ENCODE peak calls at places on chromosome 12, in six cellular contexts. A is fibroblast of mammary gland; G is left colon; Y is activated T-cell treated with anti-CD3 and anti-CD28 coated beads, Interleukin-2, amount 50 U/mL, for 72 hours; C is bronchial epithelial cell; W is stimulated activated CD4-positive, alpha-beta T cell treated with anti-CD3 and anti-CD28 coated beads, Interleukin-15, amount 100 ng/mL, for 48 hours. H is an unnamed sample.

GRCh38 chr12:98053202-98053601 is 462.2 kb upstream of the TMPO start:
- DNase-seq in A (no peak), W (no peak), C (no peak), G (no peak), Y (no peak), H (no peak)

GRCh38 chr12:42735869-42736361 is 146.4 kb upstream of the PRICKLE1 start:
- DNase-seq in A (no peak), Y (no peak), G (no peak), C (peak), W (no peak), H (no peak)

GRCh38 chr12:34625116-34625515 is 602.8 kb downstream of the ALG10 start:
- DNase-seq in C (peak), W (no peak), G (no peak), A (peak), Y (no peak), H (no peak)

GRCh38 chr12:52280796-52281560 is 6.5 kb downstream of the KRT86 start:
- DNase-seq in A (peak), G (no peak), Y (no peak), C (peak), W (no peak), H (no peak)

GRCh38 chr12:5733136-5733755 is 211.8 kb downstream of the ANO2 start:
- DNase-seq in Y (no peak), W (no peak), C (peak), G (no peak), A (no peak), H (no peak)

GRCh38 chr12:30507576-30507975 is 188.1 kb downstream of the IPO8 start:
- DNase-seq in Y (no peak), C (no peak), W (no peak), G (no peak), A (no peak), H (no peak)

GRCh38 chr12:95204141-95204866 is 13.0 kb downstream of the FGD6 start:
- DNase-seq in G (peak), C (peak), W (no peak), A (peak), Y (no peak), H (no peak)

GRCh38 chr12:6376965-6377666 is 1.8 kb upstream of the SCNN1A start:
- DNase-seq in C (no peak), A (no peak), W (no peak), Y (no peak), G (no peak), H (peak)

GRCh38 chr12:45989277-45989856 is 1.0 kb downstream of the SCAF11 start:
- DNase-seq in W (no peak), G (no peak), Y (peak), C (peak), A (peak), H (no peak)

GRCh38 chr12:92466391-92467305 is 236.1 kb upstream of the PLEKHG7 start:
- DNase-seq in W (no peak), C (no peak), Y (no peak), G (peak), A (no peak), H (no peak)

GRCh38 chr12:59185291-59185690 is 265.0 kb upstream of the LRIG3 start:
- DNase-seq in W (no peak), G (no peak), C (no peak), A (no peak), Y (no peak), H (no peak)

GRCh38 chr12:49034287-49034622 is 15.7 kb upstream of the PRKAG1 start:
- DNase-seq in Y (no peak), W (no peak), G (no peak), C (no peak), A (no peak), H (no peak)

GRCh38 chr12:79174656-79175055 is 310.1 kb downstream of the SYT1 start:
- DNase-seq in A (peak), W (no peak), Y (no peak), C (peak), G (no peak), H (no peak)

GRCh38 chr12:3247596-3248270 is 170.6 kb downstream of the TSPAN9 start:
- DNase-seq in C (no peak), G (no peak), Y (no peak), A (no peak), W (no peak), H (no peak)

GRCh38 chr12:43807361-43807760 is 1.2 kb upstream of the TWF1 start:
- DNase-seq in Y (no peak), G (no peak), W (no peak), A (no peak), C (peak), H (no peak)

GRCh38 chr12:6370994-6371754 is 4.2 kb downstream of the SCNN1A start:
- DNase-seq in Y (no peak), G (peak), C (peak), W (no peak), A (peak), H (no peak)

GRCh38 chr12:40172879-40173278 is 51.9 kb upstream of the LRRK2 start:
- DNase-seq in W (no peak), A (no peak), G (no peak), C (no peak), Y (no peak), H (no peak)

GRCh38 chr12:108526482-108527234 is 11.6 kb downstream of the FICD start:
- DNase-seq in A (peak), Y (no peak), G (no peak), C (no peak), W (no peak), H (peak)

GRCh38 chr12:121111684-121112083 is 21.0 kb upstream of the P2RX7 start:
- DNase-seq in A (no peak), W (no peak), G (no peak), C (no peak), Y (no peak), H (no peak)

GRCh38 chr12:40762072-40762471 is 69.8 kb downstream of the CNTN1 start:
- DNase-seq in C (no peak), A (no peak), G (no peak), Y (no peak), W (no peak), H (no peak)

GRCh38 chr12:25817166-25817565 is 141.3 kb upstream of the RASSF8 start:
- DNase-seq in G (no peak), C (no peak), A (no peak), Y (no peak), W (no peak), H (no peak)

GRCh38 chr12:2805146-2805525 is 7.3 kb upstream of the ITFG2 start:
- DNase-seq in G (no peak), Y (no peak), C (no peak), A (no peak), W (no peak), H (no peak)

GRCh38 chr12:59452259-59452658 is 143.6 kb upstream of the SLC16A7 start:
- DNase-seq in W (no peak), Y (no peak), C (peak), G (no peak), A (peak), H (no peak)

GRCh38 chr12:65602579-65603295 is 221.5 kb upstream of the HMGA2 start:
- DNase-seq in A (peak), Y (peak), W (peak), G (peak), C (peak), H (peak)

GRCh38 chr12:124861492-124861891 is 2.2 kb downstream of the SCARB1 start:
- DNase-seq in Y (no peak), A (peak), W (no peak), G (no peak), C (peak), H (no peak)

GRCh38 chr12:126762150-126762549 is 1504.8 kb upstream of the TMEM132C start:
- DNase-seq in A (no peak), G (no peak), C (no peak), W (no peak), Y (no peak), H (no peak)

GRCh38 chr12:114799574-114800487 is 115.9 kb upstream of the TBX3 start:
- DNase-seq in W (no peak), Y (no peak), A (no peak), C (no peak), G (peak), H (no peak)

GRCh38 chr12:76688001-76688400 is 75.9 kb upstream of the ZDHHC17 start:
- DNase-seq in G (no peak), W (no peak), Y (no peak), C (no peak), A (peak), H (no peak)

GRCh38 chr12:114395755-114396152 is 10.2 kb downstream of the TBX5 start:
- DNase-seq in G (no peak), Y (no peak), W (no peak), C (peak), A (peak), H (no peak)

GRCh38 chr12:63450821-63451220 is 217.5 kb downstream of the DPY19L2 start:
- DNase-seq in A (no peak), G (no peak), C (no peak), Y (no peak), W (no peak), H (no peak)

GRCh38 chr12:15627995-15628945 is 160.9 kb downstream of the EPS8 start:
- DNase-seq in C (no peak), G (no peak), Y (no peak), W (no peak), A (peak), H (no peak)

GRCh38 chr12:112808176-112808575 is 16.6 kb downstream of the RPH3A start:
- DNase-seq in Y (no peak), G (no peak), C (no peak), A (no peak), W (no peak), H (no peak)

GRCh38 chr12:25924535-25925001 is 33.9 kb upstream of the RASSF8 start:
- DNase-seq in Y (no peak), W (no peak), G (no peak), A (no peak), C (peak), H (no peak)

GRCh38 chr12:70028918-70029317 is 203.9 kb downstream of the MYRFL start:
- DNase-seq in A (no peak), G (no peak), W (no peak), Y (no peak), C (no peak), H (no peak)

GRCh38 chr12:109773384-109774011 is 59.7 kb downstream of the TRPV4 start:
- DNase-seq in C (peak), G (no peak), A (no peak), W (no peak), Y (no peak), H (no peak)